ENCODE peak calls at places on chromosome 20, in six cellular contexts. N is tibial artery, Z is HFFc6, R is MCF 10A, D is neural progenitor cell, L is psoas muscle. E is an unnamed sample.

GRCh38 chr20:50528804-50529351 is 18.7 kb downstream of the PTPN1 start:
- DNase-seq in N (no peak), Z (no peak), R (no peak), D (no peak), L (no peak), E (no peak)

GRCh38 chr20:17848649-17849048 is 119.9 kb downstream of the SNX5 start:
- DNase-seq in N (no peak), Z (no peak), R (no peak), D (no peak), L (no peak), E (no peak)

GRCh38 chr20:47574616-47575401 is 73.1 kb downstream of the NCOA3 start:
- DNase-seq in N (no peak), Z (no peak), R (no peak), D (no peak), L (no peak), E (no peak)

GRCh38 chr20:20412750-20413149 is 44.8 kb downstream of the INSM1 start:
- DNase-seq in N (no peak), Z (no peak), R (no peak), D (peak), L (no peak), E (no peak)

GRCh38 chr20:35478804-35479472 is 23.5 kb downstream of the CEP250 start:
- DNase-seq in N (no peak), Z (no peak), R (no peak), D (peak), L (no peak), E (no peak)

GRCh38 chr20:48732081-48732829 is 95.5 kb downstream of the PREX1 start:
- DNase-seq in N (no peak), Z (no peak), R (no peak), D (no peak), L (no peak), E (no peak)

GRCh38 chr20:49447364-49447763 is 35.1 kb downstream of the KCNB1 start:
- DNase-seq in N (no peak), Z (no peak), R (no peak), D (no peak), L (no peak), E (no peak)

GRCh38 chr20:57619053-57619831 is 984 bp downstream of the ZBP1 start:
- DNase-seq in N (peak), Z (no peak), R (no peak), D (no peak), L (peak), E (no peak)

GRCh38 chr20:23659989-23660837 is 22.5 kb upstream of the CST3 start:
- DNase-seq in N (no peak), Z (no peak), R (no peak), D (no peak), L (no peak), E (no peak)

GRCh38 chr20:40908311-40908710 is 120.3 kb upstream of the TOP1 start:
- DNase-seq in N (no peak), Z (no peak), R (no peak), D (no peak), L (no peak), E (no peak)

GRCh38 chr20:22217712-22218352 is 366.5 kb downstream of the FOXA2 start:
- DNase-seq in N (no peak), Z (no peak), R (no peak), D (no peak), L (peak), E (no peak)

DNA sequence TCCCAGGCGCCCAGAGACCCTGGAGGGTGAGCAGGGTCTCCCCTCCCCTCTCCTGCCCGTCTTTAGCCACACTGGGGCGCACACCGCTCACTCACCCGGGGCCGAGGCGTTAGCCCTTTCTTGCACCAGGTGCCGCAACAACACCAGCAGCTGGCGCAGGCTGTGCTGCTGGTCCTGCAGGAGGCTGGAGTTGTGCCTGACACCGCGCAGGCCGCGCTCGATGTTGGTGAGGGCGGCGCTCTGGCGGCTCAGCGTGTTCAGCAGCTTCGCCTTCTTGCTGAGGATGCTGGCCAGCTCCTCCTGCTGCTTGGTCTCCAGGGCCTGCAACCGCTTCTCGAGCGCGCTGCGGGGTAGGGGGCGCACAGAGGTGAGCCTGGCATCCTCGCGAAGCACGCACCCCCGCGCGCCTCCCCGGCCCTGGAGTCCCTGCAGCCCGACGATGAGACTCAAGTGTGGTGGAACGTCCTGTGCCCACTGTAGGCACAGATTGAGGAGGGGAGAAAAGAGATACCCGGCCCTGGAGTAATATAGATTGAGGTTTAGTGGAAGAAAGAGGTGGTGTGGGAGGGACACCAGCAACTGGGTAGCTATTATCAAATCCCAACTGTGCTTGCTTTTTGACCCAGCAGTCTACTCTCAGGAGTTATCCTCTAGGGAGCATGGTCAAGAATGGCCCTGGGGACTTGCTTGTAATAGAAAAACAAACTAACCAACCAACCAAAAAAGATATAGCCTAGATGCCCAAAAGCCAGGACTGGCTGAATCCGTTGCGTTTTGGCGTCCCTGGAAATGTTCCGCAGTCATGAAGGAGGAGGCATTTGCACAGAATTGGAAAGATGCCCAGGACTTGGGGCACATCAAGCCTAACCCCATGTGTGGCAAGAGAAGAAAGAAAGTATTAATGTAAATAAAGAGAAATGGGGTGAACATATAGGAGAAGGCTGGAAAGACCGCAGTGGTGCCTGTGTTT is 30.9 kb downstream of the ANGPT4 start:
- DNase-seq in N (peak), Z (no peak), R (no peak), D (peak), L (peak), E (no peak)
- TF ChIP-seq CTCF in N (peak), Z (peak), R (no peak), D (peak), L (no peak), E (no peak)

GRCh38 chr20:5031206-5031557 is 29.9 kb upstream of the SLC23A2 start:
- DNase-seq in N (no peak), Z (no peak), R (peak), D (no peak), L (no peak), E (no peak)
- TF ChIP-seq CTCF in N (no peak), Z (no peak), R (no peak), D (no peak), L (no peak), E (no peak)

GRCh38 chr20:44231713-44232468 is 15.2 kb upstream of the GDAP1L1 start:
- DNase-seq in N (no peak), Z (no peak), R (no peak), D (peak), L (no peak), E (no peak)

GRCh38 chr20:44224651-44225050 is 14.1 kb upstream of the OSER1 start:
- DNase-seq in N (no peak), Z (no peak), R (no peak), D (no peak), L (no peak), E (no peak)

GRCh38 chr20:44233436-44234016 is 13.6 kb upstream of the GDAP1L1 start:
- DNase-seq in N (no peak), Z (no peak), R (no peak), D (no peak), L (no peak), E (no peak)

GRCh38 chr20:44231193-44231592 is 15.9 kb upstream of the GDAP1L1 start:
- DNase-seq in N (no peak), Z (no peak), R (peak), D (no peak), L (no peak), E (no peak)

DNA sequence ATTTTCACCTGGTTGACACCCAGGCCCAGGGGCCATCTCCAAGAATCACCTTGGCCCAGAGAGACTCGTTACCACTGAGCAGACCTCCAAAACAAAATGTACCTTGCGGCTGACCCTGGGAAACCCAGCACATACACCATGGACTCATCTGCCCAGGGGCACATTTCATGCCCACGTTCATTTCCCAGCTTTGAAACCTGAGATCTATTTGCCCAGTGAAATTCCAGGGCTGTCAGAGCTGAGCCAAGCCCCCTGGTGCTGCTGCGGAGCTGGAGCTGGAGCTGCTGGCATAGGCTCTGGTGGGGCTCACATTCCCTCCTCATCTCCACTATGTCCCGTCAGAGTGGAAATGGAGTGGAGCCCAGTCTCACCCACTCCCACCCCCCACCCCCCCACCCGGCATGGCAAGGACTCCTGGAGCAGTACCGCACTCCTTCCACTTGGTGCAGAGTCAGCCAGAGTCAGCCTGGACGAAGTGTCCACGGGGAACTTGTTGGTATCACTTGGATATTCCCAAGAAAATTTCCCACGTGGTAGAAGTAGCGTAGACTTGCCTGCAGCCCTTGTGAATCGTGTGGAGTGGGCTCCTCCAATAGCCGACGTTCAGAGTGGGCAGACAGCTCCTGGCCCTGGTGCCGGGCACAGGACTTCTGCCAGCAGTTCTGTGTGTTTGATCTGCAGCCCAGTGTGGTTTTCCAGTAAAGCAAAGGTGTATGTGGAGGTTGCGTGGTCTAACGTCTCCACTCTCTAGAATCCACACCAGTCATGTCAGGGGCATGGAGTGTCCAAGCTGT is 18.1 kb upstream of the OSER1 start:
- DNase-seq in N (no peak), Z (no peak), R (no peak), D (no peak), L (no peak), E (no peak)
- TF ChIP-seq CTCF in N (no peak), Z (no peak), R (no peak), D (no peak), L (no peak), E (no peak)

GRCh38 chr20:62908971-62909791 is 17.1 kb downstream of the DIDO1 start:
- DNase-seq in N (peak), Z (no peak), R (no peak), D (no peak), L (no peak), E (no peak)

GRCh38 chr20:62905536-62906117 is 20.7 kb downstream of the DIDO1 start:
- DNase-seq in N (no peak), Z (no peak), R (no peak), D (no peak), L (no peak), E (no peak)

GRCh38 chr20:62906209-62906608 is 20.1 kb downstream of the DIDO1 start:
- DNase-seq in N (no peak), Z (no peak), R (no peak), D (no peak), L (peak), E (no peak)

GRCh38 chr20:62906647-62907375 is 19.5 kb downstream of the DIDO1 start:
- DNase-seq in N (peak), Z (no peak), R (no peak), D (no peak), L (no peak), E (no peak)

DNA sequence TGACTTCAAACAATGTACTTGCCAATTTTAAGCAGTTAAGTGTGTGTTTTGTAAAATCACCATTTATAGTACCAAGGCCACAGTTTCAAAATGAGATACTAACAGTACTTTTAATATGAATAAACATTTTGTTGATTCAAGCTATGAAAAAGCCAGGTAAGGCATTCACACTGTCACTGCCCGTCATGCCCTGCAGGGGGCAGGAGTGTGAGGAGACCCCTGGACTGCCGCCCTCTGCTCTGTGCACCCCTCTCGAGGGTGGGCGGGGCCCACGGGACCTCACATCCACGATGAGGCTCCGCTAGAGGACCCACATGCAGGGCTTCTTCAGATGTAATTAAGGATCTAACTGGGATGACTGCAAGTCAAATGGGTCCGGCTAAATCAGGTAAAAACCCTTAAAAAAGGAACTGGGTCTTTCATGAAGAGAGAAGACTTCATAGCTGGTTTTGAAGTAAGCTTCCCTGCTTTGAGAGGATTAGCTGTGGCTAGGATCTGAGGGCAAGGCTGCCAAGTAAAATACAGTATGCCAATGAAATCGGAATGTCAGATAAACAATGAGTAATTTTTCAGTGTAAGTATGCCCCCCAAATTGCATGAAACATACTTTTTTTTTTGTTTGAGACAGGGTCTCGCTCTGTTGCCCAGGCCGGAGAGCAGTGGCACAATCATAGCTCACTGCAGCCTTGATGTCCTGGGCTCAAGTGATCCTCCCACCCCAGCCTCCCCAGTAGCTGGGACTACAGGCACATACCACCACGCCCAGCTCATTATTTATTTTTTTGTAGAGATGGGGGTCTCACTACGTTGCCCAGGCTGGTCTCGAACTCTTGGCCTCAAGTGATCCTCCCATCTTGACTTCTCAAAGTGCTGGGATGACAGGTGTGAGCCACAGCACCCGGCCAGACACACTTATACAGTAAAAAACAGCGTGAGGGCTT is 18.7 kb downstream of the DIDO1 start:
- DNase-seq in N (peak), Z (no peak), R (no peak), D (peak), L (no peak), E (no peak)
- TF ChIP-seq CTCF in N (no peak), Z (peak), R (peak), D (peak), L (peak), E (peak)

DNA sequence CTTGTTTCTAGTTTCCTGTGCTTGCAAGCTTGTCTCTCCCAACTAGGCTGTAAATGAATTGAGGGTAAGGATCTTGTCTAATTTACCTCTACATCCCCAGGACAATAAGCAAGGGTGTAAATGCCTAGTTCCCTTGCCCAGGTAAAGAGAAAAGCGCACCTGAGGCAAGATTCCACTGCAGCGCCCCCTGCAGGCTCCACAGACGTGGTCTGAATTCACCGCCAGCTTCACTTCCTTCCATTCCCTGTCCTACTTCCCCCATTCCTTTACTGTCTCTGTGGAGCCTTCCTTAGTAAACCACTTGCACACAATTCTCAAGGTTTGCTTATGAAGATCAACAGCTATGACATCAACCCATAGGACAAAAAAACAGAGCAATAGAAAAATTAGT is 42.3 kb downstream of the ANKEF1 start:
- DNase-seq in N (no peak), Z (no peak), R (no peak), D (peak), L (no peak), E (no peak)
- TF ChIP-seq CTCF in N (no peak), Z (peak), R (peak), D (peak), L (no peak), E (peak)

E was measured in AG04449.